ENCODE peak calls at places on chromosomes 16 and 17, in nine cellular contexts. W is keratinocyte; U is CD4-positive, CD25-positive, alpha-beta regulatory T cell; B is heart left ventricle; F is breast epithelium; P is SJCRH30; D is lung; C is left ventricle myocardium inferior; I is cardiac muscle cell. Z is an unnamed sample. For H3K4me1 and H3K36me3, the result is how much of the 10 kb centered on the place peaks cover.

GRCh38 chr17:65750678-65751077 is 189.2 kb upstream of the AXIN2 start:
- DNase-seq in I (peak), W (peak), C (peak), P (peak), D (peak), U (peak), F (peak), B (peak), Z (peak)

GRCh38 chr16:10138881-10139280 is 43.3 kb downstream of the GRIN2A start:
- DNase-seq in F (no peak), B (no peak), C (no peak), D (no peak), W (no peak), I (no peak), P (no peak), U (no peak), Z (no peak)

GRCh38 chr16:58196898-58197313 is 1.0 kb downstream of the CSNK2A2 start:
- DNase-seq in B (no peak), W (no peak), P (peak), I (peak), F (no peak), C (no peak), U (no peak), D (no peak), Z (no peak)

GRCh38 chr16:73058221-73058615 is 10.3 kb upstream of the ZFHX3 start:
- DNase-seq in C (peak), U (no peak), F (no peak), I (peak), P (peak), B (peak), D (no peak), W (no peak), Z (no peak)

GRCh38 chr16:67022531-67023214 is 6.3 kb upstream of the CBFB start:
- DNase-seq in P (no peak), W (no peak), I (no peak), B (no peak), C (no peak), F (peak), D (no peak), U (no peak), Z (no peak)

GRCh38 chr17:79631640-79632431 is 21.0 kb upstream of the RBFOX3 start:
- DNase-seq in P (no peak), C (peak), U (no peak), I (no peak), W (no peak), F (no peak), D (no peak), B (no peak), Z (peak)

GRCh38 chr16:89080251-89080853 is 13.3 kb upstream of the ACSF3 start:
- DNase-seq in C (no peak), B (no peak), I (no peak), W (no peak), D (no peak), F (no peak), P (no peak), U (no peak), Z (no peak)

GRCh38 chr16:56609463-56609921 is 1.1 kb downstream of the MT2A start:
- DNase-seq in F (peak), D (peak), C (no peak), B (peak), W (no peak), I (peak), P (peak), U (peak), Z (peak)

GRCh38 chr17:17313350-17313991 is 10.3 kb downstream of the NT5M start:
- DNase-seq in C (peak), W (no peak), U (peak), P (no peak), D (peak), B (no peak), F (peak), I (peak), Z (peak)

GRCh38 chr17:64780096-64781012 is 118.2 kb upstream of the SMURF2 start:
- DNase-seq in I (no peak), B (peak), P (no peak), F (peak), C (peak), U (peak), W (no peak), D (peak), Z (peak)

GRCh38 chr16:31089199-31089598 is 456 bp upstream of the PRSS53 start:
- DNase-seq in C (no peak), B (no peak), F (no peak), I (no peak), P (no peak), W (no peak), D (no peak), U (no peak), Z (no peak)

GRCh38 chr16:2779151-2779920 is 2.3 kb upstream of the ELOB start:
- DNase-seq in F (no peak), P (no peak), U (no peak), I (no peak), C (no peak), W (no peak), B (peak), D (no peak), Z (no peak)

GRCh38 chr17:64212122-64212521 is 50.9 kb downstream of the TEX2 start:
- DNase-seq in I (no peak), F (no peak), W (no peak), C (no peak), U (no peak), D (no peak), P (no peak), B (no peak), Z (no peak)

GRCh38 chr17:16351831-16352230 is 1.4 kb downstream of the CENPV start:
- DNase-seq in D (no peak), W (no peak), P (no peak), C (no peak), U (no peak), B (no peak), F (no peak), I (peak), Z (no peak)

GRCh38 chr16:78129349-78129748 is 29.9 kb downstream of the WWOX start:
- DNase-seq in C (no peak), D (no peak), F (no peak), W (no peak), I (no peak), B (no peak), P (no peak), U (no peak), Z (no peak)

GRCh38 chr17:258045-258734 is 76.7 kb upstream of the DOC2B start:
- DNase-seq in F (no peak), I (no peak), B (peak), D (no peak), W (no peak), U (no peak), C (no peak), P (no peak), Z (no peak)

GRCh38 chr17:63423963-63424362 is 22.1 kb downstream of the CYB561 start:
- DNase-seq in P (no peak), D (no peak), B (no peak), W (no peak), C (no peak), I (no peak), F (no peak), U (no peak), Z (no peak)

GRCh38 chr16:495127-495748 is 32.3 kb upstream of the CAPN15 start:
- DNase-seq in B (no peak), U (no peak), D (no peak), W (no peak), C (no peak), P (peak), I (peak), F (no peak), Z (no peak)

GRCh38 chr16:87724490-87725291 is 41.1 kb downstream of the KLHDC4 start:
- DNase-seq in P (no peak), I (no peak), B (no peak), F (no peak), C (no peak), W (no peak), D (no peak), U (no peak), Z (no peak)

GRCh38 chr17:45315583-45316270 is 1.1 kb downstream of the MAP3K14 start:
- DNase-seq in D (no peak), F (no peak), W (no peak), U (no peak), I (no peak), B (no peak), C (no peak), P (no peak), Z (no peak)
- H3K4me1 ChIP-seq in D (under half), F (half or more), W (half or more), U (half or more), I (under half), B (half or more), C (half or more), P (under half), Z (half or more)

GRCh38 chr17:8462564-8462963 is 26.9 kb downstream of the NDEL1 start:
- DNase-seq in W (no peak), C (no peak), F (no peak), B (no peak), U (no peak), D (no peak), P (no peak), I (no peak), Z (no peak)
- H3K36me3 ChIP-seq in W (under half), C (half or more), F (under half), B (half or more), U (half or more), D (half or more), P (under half), I (under half), Z (under half)

GRCh38 chr17:20273741-20274500 is 193.4 kb downstream of the LGALS9B start:
- DNase-seq in C (no peak), B (no peak), P (no peak), I (no peak), F (no peak), W (no peak), D (no peak), U (no peak), Z (no peak)
- H3K4me1 ChIP-seq in C (under half), B (under half), P (under half), I (under half), F (under half), W (under half), D (under half), U (under half), Z (under half)

DNA sequence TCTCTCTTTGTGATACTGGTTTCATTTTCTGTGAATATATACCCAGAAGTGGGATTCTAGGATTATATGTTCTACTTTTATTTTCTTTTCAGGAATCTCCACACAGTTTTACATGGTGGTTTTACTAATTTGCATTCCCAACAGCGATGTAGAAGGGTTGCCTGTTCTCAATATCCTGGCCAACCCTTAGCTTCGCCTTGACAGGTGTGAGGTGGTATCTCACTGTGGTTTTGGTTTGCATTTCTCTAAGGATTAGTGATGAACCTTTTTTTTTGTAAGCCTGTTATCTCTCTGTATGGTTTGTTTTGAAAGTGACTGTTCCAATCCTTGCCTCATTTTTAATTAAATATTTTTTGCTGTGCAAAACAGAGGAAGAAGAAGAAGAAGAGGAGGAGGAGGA is 937.7 kb downstream of the CDH8 start:
- DNase-seq in D (no peak), B (no peak), F (no peak), P (peak), I (no peak), U (no peak), C (no peak), W (no peak), Z (no peak)
- H3K36me3 ChIP-seq in D (under half), B (under half), F (under half), P (under half), I (under half), U (under half), C (under half), W (under half), Z (under half)

DNA sequence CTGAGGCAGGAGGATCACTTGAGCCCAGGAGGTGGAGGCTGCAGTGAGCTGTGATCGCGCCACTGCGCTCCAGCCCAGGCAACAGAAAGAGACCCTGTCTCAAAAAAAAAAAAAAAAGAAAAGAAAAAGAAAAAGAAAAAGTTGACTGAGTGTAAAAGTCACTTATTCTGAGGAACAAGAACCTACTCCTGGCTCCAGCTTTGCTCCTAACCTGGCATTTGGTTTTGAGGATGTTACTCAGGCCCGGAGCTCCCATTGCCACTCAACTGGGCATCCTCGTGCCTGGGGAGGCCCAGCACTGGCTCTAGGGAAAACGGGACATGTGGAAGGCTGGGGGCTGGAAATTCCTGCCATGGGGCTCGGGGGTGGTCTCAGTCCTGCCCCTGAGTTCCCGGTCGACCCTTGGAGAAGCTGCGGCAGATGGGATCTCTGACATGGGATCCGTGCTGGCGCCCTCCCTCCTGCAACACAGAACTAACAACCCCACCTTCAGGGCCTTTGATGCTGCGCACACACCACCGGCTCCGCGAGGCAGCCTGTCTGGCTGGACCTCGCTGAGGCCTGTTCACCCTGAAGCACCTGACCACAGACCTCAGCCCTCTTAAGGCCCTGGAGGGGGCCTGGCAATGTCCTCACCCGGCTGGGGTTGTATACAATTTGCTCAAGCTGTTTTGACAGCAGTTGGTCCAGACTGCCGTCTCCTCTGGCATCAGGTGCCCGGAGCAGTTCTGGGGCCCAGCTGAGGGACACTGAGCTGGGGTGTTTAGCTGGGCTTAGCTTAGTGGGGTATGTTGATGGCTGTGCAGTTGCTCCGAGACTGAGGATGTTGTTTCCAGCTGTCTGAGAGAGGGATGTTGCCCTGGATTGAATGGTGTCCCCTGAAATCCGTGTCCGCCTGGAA is 12.3 kb downstream of the CD7 start:
- DNase-seq in F (no peak), B (no peak), U (no peak), P (peak), D (no peak), I (no peak), C (no peak), W (no peak), Z (no peak)
- H3K4me1 ChIP-seq in F (under half), B (under half), U (under half), P (under half), D (under half), I (under half), C (under half), W (under half), Z (under half)

DNA sequence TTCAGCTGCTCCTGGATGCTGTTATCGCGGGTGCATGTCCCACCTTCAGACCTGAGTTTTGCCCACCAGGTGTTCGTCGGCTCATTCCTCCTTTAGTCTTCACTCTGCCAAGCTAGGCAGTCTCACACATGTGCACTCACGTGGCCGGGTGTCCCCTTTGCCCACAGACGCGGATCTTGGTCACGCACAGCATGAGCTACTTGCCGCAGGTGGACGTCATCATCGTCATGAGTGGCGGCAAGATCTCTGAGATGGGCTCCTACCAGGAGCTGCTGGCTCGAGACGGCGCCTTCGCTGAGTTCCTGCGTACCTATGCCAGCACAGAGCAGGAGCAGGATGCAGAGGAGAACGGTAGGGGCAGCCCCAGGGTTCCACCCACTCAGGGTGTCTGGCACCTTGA is 133.1 kb downstream of the ABCC6 start:
- DNase-seq in F (no peak), W (no peak), B (no peak), C (no peak), U (no peak), D (no peak), I (no peak), P (no peak), Z (no peak)
- H3K36me3 ChIP-seq in F (under half), W (under half), B (half or more), C (half or more), U (half or more), D (under half), I (under half), P (under half), Z (half or more)

GRCh38 chr17:40461036-40461721 is 17.9 kb downstream of the IGFBP4 start:
- DNase-seq in D (no peak), I (no peak), F (no peak), U (no peak), B (no peak), W (no peak), P (no peak), C (no peak), Z (no peak)
- H3K4me1 ChIP-seq in D (under half), I (under half), F (under half), U (under half), B (half or more), W (under half), P (under half), C (half or more), Z (half or more)